ENCODE peak calls at places on chromosomes 3 and 15, in six cellular contexts. P is IMR-90, N is neuronal stem cell, O is mesendoderm, Z is mesenchymal stem cell, T is H1. W is an unnamed sample.
A peak's percentile ranks its signal among the peaks of the same experiment; 100 is the strongest.

GRCh38 chr15:50876260-50876988 is 32.1 kb upstream of the AP4E1 start:
- DNase-seq in Z (no peak), N (no peak), T (no peak), P (no peak), O (no peak), W (no peak)

GRCh38 chr3:101939391-101939790 is 90.1 kb downstream of the NFKBIZ start:
- DNase-seq in T (no peak), O (no peak), N (no peak), Z (no peak), P (no peak), W (no peak)

GRCh38 chr3:99896482-99896881 is 78.8 kb downstream of the CMSS1 start:
- DNase-seq in Z (no peak), O (no peak), P (no peak), N (no peak), T (no peak), W (no peak)

GRCh38 chr3:170953229-170953628 is 44.8 kb upstream of the EIF5A2 start:
- DNase-seq in T (no peak), Z (no peak), P (no peak), O (peak; percentile 15), N (no peak), W (no peak)

GRCh38 chr3:69770219-69770618 is 31.0 kb downstream of the MITF start:
- DNase-seq in Z (no peak), P (peak; percentile 34), T (no peak), N (no peak), O (peak; percentile 74), W (no peak)

GRCh38 chr15:29522373-29523276 is 253.0 kb upstream of the NSMCE3 start:
- DNase-seq in P (no peak), T (no peak), O (peak; percentile 61), Z (no peak), N (no peak), W (no peak)

GRCh38 chr3:81868597-81868996 is 107.2 kb upstream of the GBE1 start:
- DNase-seq in O (no peak), P (no peak), T (no peak), Z (no peak), N (no peak), W (no peak)

GRCh38 chr3:128686465-128686864 is 35.8 kb upstream of the RPN1 start:
- DNase-seq in N (no peak), T (no peak), Z (no peak), O (no peak), P (no peak), W (no peak)

GRCh38 chr3:55002416-55002930 is 74.6 kb upstream of the LRTM1 start:
- DNase-seq in P (no peak), T (no peak), Z (peak; percentile 81), N (no peak), O (no peak), W (no peak)

GRCh38 chr3:12677616-12678015 is 13.7 kb upstream of the RAF1 start:
- DNase-seq in T (no peak), Z (no peak), P (no peak), N (no peak), O (no peak), W (no peak)
- H2BK120ac ChIP-seq in T (no peak overlapping the region), Z (no peak overlapping the region), P (no peak overlapping the region), N (no peak overlapping the region), O (no peak overlapping the region), W (no peak overlapping the region)

DNA sequence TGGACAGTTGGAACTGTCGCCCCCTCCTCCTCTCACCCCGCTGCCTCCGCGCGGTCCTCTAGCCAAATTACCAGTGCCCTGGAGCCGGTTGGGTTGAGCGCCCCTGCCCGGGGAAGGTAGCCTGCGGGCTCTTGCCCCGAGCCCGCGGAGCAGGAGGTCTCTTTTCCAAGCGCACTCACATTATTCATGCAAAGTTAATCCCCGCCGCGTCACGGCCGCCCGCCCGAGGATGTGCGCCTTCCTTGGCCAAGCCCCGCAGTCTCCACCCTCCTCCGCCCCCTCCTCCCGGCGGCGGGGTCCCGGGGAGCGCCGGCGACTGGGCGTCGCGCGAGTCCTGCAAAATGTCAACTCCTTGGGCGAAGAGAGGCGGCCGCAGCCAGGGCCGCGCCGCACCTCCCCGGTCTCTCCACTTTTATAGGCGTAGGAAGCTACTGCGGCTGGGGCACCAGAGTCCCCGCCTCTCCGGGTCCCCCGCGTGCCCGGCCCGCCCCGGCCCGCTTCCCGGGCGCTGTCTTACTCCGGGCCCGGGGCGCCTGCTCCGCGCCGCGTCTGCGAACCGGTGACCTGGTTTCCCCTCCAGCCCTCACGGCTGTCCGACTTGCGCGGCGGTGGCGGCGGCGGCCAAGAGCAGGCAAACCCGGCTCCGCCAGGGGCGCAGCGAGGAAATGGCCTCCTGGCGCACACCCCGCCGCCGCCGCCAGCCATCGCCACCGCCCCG is at the start of gene THRB:
- DNase-seq in N (peak; percentile 63), Z (peak; percentile 76), P (no peak), T (no peak), O (peak; percentile 76), W (peak; percentile 81)
- H3K23ac ChIP-seq in N (peak within 1 kb of the TSS; percentile 82), Z (peak within 1 kb of the TSS; percentile 70), P (no peak within 1 kb of the TSS), T (no peak within 1 kb of the TSS), O (peak within 1 kb of the TSS; percentile 57), W (no peak within 1 kb of the TSS)

GRCh38 chr3:142962520-142963265 is 781 bp downstream of the PAQR9 start:
- DNase-seq in N (no peak), P (no peak), Z (no peak), O (peak; percentile 52), T (no peak), W (peak; percentile 64)
- H3K27me3 ChIP-seq in N (no peaks in the 10 kb centered on the region), P (peaks cover 52% of the 10 kb centered on the region), Z (peaks cover 13% of the 10 kb centered on the region), O (peaks cover 6% of the 10 kb centered on the region), T (peaks cover 24% of the 10 kb centered on the region), W (peaks cover 7% of the 10 kb centered on the region)

DNA sequence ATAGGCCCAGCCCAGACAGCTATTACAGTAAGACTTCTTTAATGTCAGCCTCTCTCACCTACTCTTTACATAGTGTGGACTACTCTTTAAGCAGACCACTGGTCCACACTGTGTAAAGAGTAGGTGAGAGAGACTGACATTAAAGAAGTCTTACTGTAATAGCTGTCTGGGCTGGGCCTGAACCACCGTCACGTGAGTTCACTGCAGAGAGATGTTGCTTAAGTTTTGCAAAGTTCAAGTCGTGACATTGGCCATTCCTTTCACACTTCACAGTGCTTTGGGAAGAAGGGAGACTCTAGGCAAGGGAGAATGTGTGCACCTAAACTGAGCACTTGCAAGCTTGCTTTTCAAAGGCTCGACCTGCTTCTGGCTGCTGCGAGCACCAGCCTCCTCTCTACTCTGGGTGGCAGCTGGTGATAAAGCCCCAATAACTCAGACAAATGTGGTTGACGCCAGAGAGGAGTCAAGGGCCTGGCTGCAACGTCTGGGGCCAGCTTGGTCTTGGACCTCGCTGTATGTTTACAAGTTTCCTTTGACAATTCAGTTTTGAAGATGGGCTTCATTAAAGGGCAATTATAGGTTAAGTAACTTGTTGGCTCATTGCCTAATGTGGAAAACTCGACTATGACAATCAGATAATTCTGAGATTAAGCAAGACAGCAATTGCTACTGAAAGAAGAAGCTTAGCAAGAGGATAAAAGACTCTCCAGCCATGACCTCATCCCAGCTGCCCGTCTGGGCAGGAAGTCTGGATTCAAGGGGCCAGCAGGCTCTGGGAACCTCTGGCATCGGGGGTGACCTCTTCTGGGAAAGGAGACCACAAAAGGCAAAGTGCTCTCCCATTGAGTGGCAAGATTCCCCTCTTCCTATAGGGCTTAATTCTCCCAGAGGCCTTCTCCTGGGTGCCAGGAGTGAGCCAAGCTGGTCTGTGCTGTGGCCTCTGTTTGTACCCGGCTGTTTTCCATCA is 242.1 kb upstream of the TLE3 start:
- DNase-seq in N (no peak), T (no peak), Z (peak; percentile 97), P (peak; percentile 22), O (no peak), W (peak; percentile 15)
- H2BK120ac ChIP-seq in N (no peak overlapping the region), T (no peak overlapping the region), Z (no peak overlapping the region), P (no peak overlapping the region), O (no peak overlapping the region), W (no peak overlapping the region)

GRCh38 chr3:126117212-126117611 is 33.3 kb upstream of the SLC41A3 start:
- DNase-seq in P (no peak), Z (no peak), O (no peak), N (no peak), T (no peak), W (no peak)
- H3K23ac ChIP-seq in P (no peak overlapping the region), Z (no peak overlapping the region), O (no peak overlapping the region), N (no peak overlapping the region), T (no peak overlapping the region), W (no peak overlapping the region)

GRCh38 chr15:40253179-40253790 is 14.4 kb downstream of the PAK6 start:
- DNase-seq in T (no peak), Z (no peak), O (no peak), N (no peak), P (no peak), W (no peak)

GRCh38 chr15:40252141-40252437 is 13.2 kb downstream of the PAK6 start:
- DNase-seq in P (no peak), O (no peak), N (no peak), Z (no peak), T (no peak), W (no peak)

GRCh38 chr15:40251455-40252140 is 12.7 kb downstream of the PAK6 start:
- DNase-seq in Z (no peak), N (no peak), O (no peak), P (no peak), T (no peak), W (no peak)

GRCh38 chr15:40250771-40251454 is 12.1 kb downstream of the PAK6 start:
- DNase-seq in O (no peak), Z (no peak), N (no peak), T (no peak), P (no peak), W (no peak)

GRCh38 chr15:40252438-40253178 is 13.7 kb downstream of the PAK6 start:
- DNase-seq in Z (no peak), P (no peak), O (no peak), T (no peak), N (peak; percentile 39), W (peak; percentile 70)
- H3K27me3 ChIP-seq in Z (peaks cover 71% of the 10 kb centered on the region), P (peaks cover 52% of the 10 kb centered on the region), O (peaks cover 12% of the 10 kb centered on the region), T (peaks cover 38% of the 10 kb centered on the region), N (peaks cover 20% of the 10 kb centered on the region), W (peaks cover 16% of the 10 kb centered on the region)

GRCh38 chr15:101411085-101411484 is 78.4 kb downstream of the PCSK6 start:
- DNase-seq in P (no peak), N (no peak), Z (no peak), O (no peak), T (no peak), W (peak; percentile 19)
- H2BK120ac ChIP-seq in P (no peak overlapping the region), N (no peak overlapping the region), Z (no peak overlapping the region), O (no peak overlapping the region), T (no peak overlapping the region), W (no peak overlapping the region)

DNA sequence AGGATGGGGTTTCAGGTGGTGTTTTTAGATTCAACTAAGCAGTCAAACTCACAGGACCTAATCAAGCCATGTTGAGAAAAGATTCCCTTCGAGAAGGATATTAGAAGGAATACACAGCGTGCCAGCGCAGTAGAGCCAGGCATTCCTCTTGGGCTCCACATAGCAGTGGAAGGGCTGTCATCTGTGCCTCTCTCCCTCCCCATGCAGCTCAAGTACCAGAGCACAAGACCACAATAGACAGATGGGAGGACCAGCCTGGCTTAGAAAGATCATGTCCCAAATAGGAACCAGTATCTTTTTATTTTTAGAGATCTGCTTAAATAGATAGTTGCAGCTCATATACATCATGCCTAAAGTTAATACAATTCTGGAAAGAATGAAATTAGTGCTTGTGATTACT is 37.9 kb downstream of the LMLN start:
- DNase-seq in N (no peak), O (no peak), Z (no peak), T (no peak), P (no peak), W (no peak)
- H3K23ac ChIP-seq in N (no peak overlapping the region), O (no peak overlapping the region), Z (no peak overlapping the region), T (no peak overlapping the region), P (no peak overlapping the region), W (no peak overlapping the region)

GRCh38 chr3:119018690-119019463 is 15.8 kb downstream of the IGSF11 start:
- DNase-seq in T (no peak), P (no peak), Z (no peak), N (no peak), O (no peak), W (no peak)
- H3K27me3 ChIP-seq in T (no peaks in the 10 kb centered on the region), P (no peaks in the 10 kb centered on the region), Z (no peaks in the 10 kb centered on the region), N (no peaks in the 10 kb centered on the region), O (no peaks in the 10 kb centered on the region), W (no peaks in the 10 kb centered on the region)